ENCODE peak calls at places on chromosomes 7 and 10, in four cellular contexts. M, W, O and X are unnamed samples.

GRCh38 chr10:101032637-101033201 is 1.7 kb downstream of the SFXN3 start:
- DNase-seq in M (peak; percentile 84), W (peak; percentile 83), O (no peak), X (peak; percentile 91)

GRCh38 chr7:36942558-36943354 is 218.5 kb upstream of the AOAH start:
- DNase-seq in M (no peak), W (no peak), O (no peak), X (no peak)

GRCh38 chr10:73648252-73648651 is 7.0 kb upstream of the MYOZ1 start:
- DNase-seq in M (no peak), W (no peak), O (no peak), X (peak; percentile 7)

GRCh38 chr7:103447073-103447960 is 1.3 kb upstream of the SLC26A5 start:
- DNase-seq in M (peak; percentile 46), W (peak; percentile 26), O (no peak), X (peak; percentile 40)

GRCh38 chr7:134724606-134725005 is 54.8 kb upstream of the CALD1 start:
- DNase-seq in M (peak; percentile 49), W (peak; percentile 61), O (no peak), X (peak; percentile 75)

GRCh38 chr7:44985033-44985695 is 6.3 kb upstream of the MYO1G start:
- DNase-seq in M (no peak), W (no peak), O (no peak), X (no peak)

GRCh38 chr7:47069385-47070076 is 512.4 kb downstream of the TNS3 start:
- DNase-seq in M (no peak), W (no peak), O (no peak), X (no peak)

GRCh38 chr7:90965211-90965610 is 299.0 kb upstream of the FZD1 start:
- DNase-seq in M (no peak), W (no peak), O (no peak), X (no peak)

GRCh38 chr10:13520194-13520593 is 8.6 kb downstream of the BEND7 start:
- DNase-seq in M (no peak), W (no peak), O (no peak), X (no peak)

GRCh38 chr7:149713731-149714068 is 59.7 kb downstream of the ZNF467 start:
- DNase-seq in M (no peak), W (no peak), O (no peak), X (no peak)

GRCh38 chr10:99827906-99828305 is 45.5 kb downstream of the ABCC2 start:
- DNase-seq in M (peak; percentile 34), W (peak; percentile 86), O (no peak), X (peak; percentile 78)

GRCh38 chr10:129743738-129744133 is 220.3 kb downstream of the EBF3 start:
- DNase-seq in M (no peak), W (no peak), O (peak; percentile 77), X (no peak)

GRCh38 chr7:16916111-16916639 is 34.4 kb upstream of the AGR3 start:
- DNase-seq in M (peak; percentile 92), W (peak; percentile 91), O (no peak), X (peak; percentile 78)

GRCh38 chr7:45160374-45160773 is 2.8 kb downstream of the RAMP3 start:
- DNase-seq in M (no peak), W (no peak), O (no peak), X (no peak)

GRCh38 chr10:124176309-124177179 is 83.1 kb upstream of the CHST15 start:
- DNase-seq in M (peak; percentile 92), W (peak; percentile 15), O (no peak), X (peak; percentile 90)

GRCh38 chr10:72292223-72292691 is 18.5 kb downstream of the DDIT4 start:
- DNase-seq in M (no peak), W (peak; percentile 47), O (no peak), X (no peak)

GRCh38 chr10:74177140-74177677 is 26.2 kb downstream of the ADK start:
- DNase-seq in M (peak; percentile 22), W (no peak), O (no peak), X (no peak)

GRCh38 chr10:85618841-85619240 is 747.8 kb downstream of the GRID1 start:
- DNase-seq in M (no peak), W (no peak), O (no peak), X (no peak)

GRCh38 chr7:139620676-139621344 is 97.3 kb downstream of the CLEC2L start:
- DNase-seq in M (no peak), W (peak; percentile 24), O (no peak), X (peak; percentile 18)

GRCh38 chr10:72808001-72808400 is 85.5 kb upstream of the OIT3 start:
- DNase-seq in M (no peak), W (no peak), O (no peak), X (no peak)

GRCh38 chr7:23598321-23598720 is 1.1 kb downstream of the CCDC126 start:
- DNase-seq in M (no peak), W (no peak), O (no peak), X (no peak)

GRCh38 chr7:28684729-28685211 is 272.5 kb downstream of the CREB5 start:
- DNase-seq in M (no peak), W (no peak), O (no peak), X (no peak)

GRCh38 chr7:52017802-52018679 is 701.4 kb upstream of the COBL start:
- DNase-seq in M (no peak), W (no peak), O (no peak), X (peak; percentile 8)

GRCh38 chr10:121002586-121003205 is 151.5 kb downstream of the WDR11 start:
- DNase-seq in M (no peak), W (no peak), O (peak; percentile 74), X (no peak)

GRCh38 chr7:101308245-101309085 is 13.1 kb downstream of the IFT22 start:
- DNase-seq in M (peak; percentile 32), W (peak; percentile 29), O (no peak), X (peak; percentile 35)

GRCh38 chr7:24831240-24831639 is 74.0 kb upstream of the GSDME start:
- DNase-seq in M (no peak), W (peak; percentile 63), O (no peak), X (peak; percentile 83)

GRCh38 chr10:132534348-132535064 is 3.1 kb upstream of the INPP5A start:
- DNase-seq in M (no peak), W (no peak), O (no peak), X (no peak)

GRCh38 chr10:123254287-123254858 is 100.2 kb downstream of the BUB3 start:
- DNase-seq in M (no peak), W (no peak), O (no peak), X (no peak)

GRCh38 chr7:96075510-96076349 is 246.2 kb downstream of the SLC25A13 start:
- DNase-seq in M (peak; percentile 43), W (peak; percentile 38), O (no peak), X (peak; percentile 49)

GRCh38 chr10:118775478-118775877 is 20.7 kb upstream of the CACUL1 start:
- DNase-seq in M (no peak), W (no peak), O (no peak), X (peak; percentile 20)

GRCh38 chr7:28356619-28357018 is 55.7 kb upstream of the CREB5 start:
- DNase-seq in M (no peak), W (no peak), O (no peak), X (no peak)

GRCh38 chr10:69873141-69873540 is 71.4 kb downstream of the COL13A1 start:
- DNase-seq in M (no peak), W (no peak), O (no peak), X (no peak)

GRCh38 chr7:80807166-80807900 is 111.5 kb downstream of the SEMA3C start:
- DNase-seq in M (no peak), W (peak; percentile 57), O (no peak), X (peak; percentile 41)

GRCh38 chr10:124744688-124745055 is 494 bp upstream of the FAM53B start:
- DNase-seq in M (peak; percentile 56), W (peak; percentile 77), O (no peak), X (peak; percentile 76)

GRCh38 chr10:5861269-5862031 is 28.2 kb downstream of the ANKRD16 start:
- DNase-seq in M (peak; percentile 95), W (peak; percentile 90), O (no peak), X (peak; percentile 87)

GRCh38 chr10:122494173-122494820 is 32.9 kb downstream of the HTRA1 start:
- DNase-seq in M (no peak), W (no peak), O (no peak), X (no peak)

GRCh38 chr10:72616716-72617115 is 9.2 kb downstream of the MICU1 start:
- DNase-seq in M (no peak), W (no peak), O (no peak), X (no peak)

GRCh38 chr10:119502214-119502613 is 40.3 kb downstream of the RGS10 start:
- DNase-seq in M (no peak), W (no peak), O (no peak), X (no peak)

GRCh38 chr7:95045236-95045923 is 138.0 kb downstream of the PPP1R9A start:
- DNase-seq in M (peak; percentile 36), W (peak; percentile 30), O (no peak), X (no peak)